ENCODE peak calls at places on chromosome 22, in five cellular contexts. One of them, this sample, is unnamed.

GRCh38 chr22:40178417-40179409 is 988 bp downstream of the TNRC6B start:
- DNase-seq in RWPE1: no peak
- DNase-seq in mesenchymal stem cell: peak
- DNase-seq in stimulated activated CD4-positive, alpha-beta T cell treated with anti-CD3 and anti-CD28 coated beads, Interleukin-4, amount 100 ng/mL, for 4 hours: no peak
- DNase-seq in stimulated activated CD8-positive, alpha-beta memory T cell treated with anti-CD3 and anti-CD28 coated beads, Interleukin-15, amount 100 ng/mL, for 24 hours: no peak
- DNase-seq in this sample: peak

GRCh38 chr22:43889366-43890253 is 2.2 kb downstream of the PNPLA5 start:
- DNase-seq in stimulated activated CD4-positive, alpha-beta T cell treated with anti-CD3 and anti-CD28 coated beads, Interleukin-4, amount 100 ng/mL, for 4 hours: no peak
- DNase-seq in mesenchymal stem cell: no peak
- DNase-seq in stimulated activated CD8-positive, alpha-beta memory T cell treated with anti-CD3 and anti-CD28 coated beads, Interleukin-15, amount 100 ng/mL, for 24 hours: no peak
- DNase-seq in RWPE1: no peak
- DNase-seq in this sample: peak

GRCh38 chr22:37187891-37188761 is at the start of gene C1QTNF6:
- DNase-seq in RWPE1: peak
- DNase-seq in stimulated activated CD4-positive, alpha-beta T cell treated with anti-CD3 and anti-CD28 coated beads, Interleukin-4, amount 100 ng/mL, for 4 hours: no peak
- DNase-seq in stimulated activated CD8-positive, alpha-beta memory T cell treated with anti-CD3 and anti-CD28 coated beads, Interleukin-15, amount 100 ng/mL, for 24 hours: no peak
- DNase-seq in mesenchymal stem cell: peak
- DNase-seq in this sample: no peak

GRCh38 chr22:27245056-27245455 is 556.5 kb downstream of the MN1 start:
- DNase-seq in stimulated activated CD8-positive, alpha-beta memory T cell treated with anti-CD3 and anti-CD28 coated beads, Interleukin-15, amount 100 ng/mL, for 24 hours: no peak
- DNase-seq in RWPE1: no peak
- DNase-seq in stimulated activated CD4-positive, alpha-beta T cell treated with anti-CD3 and anti-CD28 coated beads, Interleukin-4, amount 100 ng/mL, for 4 hours: no peak
- DNase-seq in mesenchymal stem cell: no peak
- DNase-seq in this sample: no peak

GRCh38 chr22:49948573-49948957 is 12.0 kb upstream of the PIM3 start:
- DNase-seq in RWPE1: no peak
- DNase-seq in stimulated activated CD4-positive, alpha-beta T cell treated with anti-CD3 and anti-CD28 coated beads, Interleukin-4, amount 100 ng/mL, for 4 hours: no peak
- DNase-seq in mesenchymal stem cell: no peak
- DNase-seq in stimulated activated CD8-positive, alpha-beta memory T cell treated with anti-CD3 and anti-CD28 coated beads, Interleukin-15, amount 100 ng/mL, for 24 hours: no peak
- DNase-seq in this sample: no peak

GRCh38 chr22:38443675-38444521 is 11.1 kb downstream of the KCNJ4 start:
- DNase-seq in mesenchymal stem cell: no peak
- DNase-seq in stimulated activated CD4-positive, alpha-beta T cell treated with anti-CD3 and anti-CD28 coated beads, Interleukin-4, amount 100 ng/mL, for 4 hours: no peak
- DNase-seq in stimulated activated CD8-positive, alpha-beta memory T cell treated with anti-CD3 and anti-CD28 coated beads, Interleukin-15, amount 100 ng/mL, for 24 hours: no peak
- DNase-seq in RWPE1: no peak
- DNase-seq in this sample: no peak

GRCh38 chr22:47568700-47569099 is 806.2 kb downstream of the TBC1D22A start:
- DNase-seq in stimulated activated CD8-positive, alpha-beta memory T cell treated with anti-CD3 and anti-CD28 coated beads, Interleukin-15, amount 100 ng/mL, for 24 hours: no peak
- DNase-seq in stimulated activated CD4-positive, alpha-beta T cell treated with anti-CD3 and anti-CD28 coated beads, Interleukin-4, amount 100 ng/mL, for 4 hours: no peak
- DNase-seq in RWPE1: no peak
- DNase-seq in mesenchymal stem cell: no peak
- DNase-seq in this sample: no peak

GRCh38 chr22:40189979-40190378 is 12.3 kb downstream of the TNRC6B start:
- DNase-seq in mesenchymal stem cell: no peak
- DNase-seq in stimulated activated CD8-positive, alpha-beta memory T cell treated with anti-CD3 and anti-CD28 coated beads, Interleukin-15, amount 100 ng/mL, for 24 hours: no peak
- DNase-seq in stimulated activated CD4-positive, alpha-beta T cell treated with anti-CD3 and anti-CD28 coated beads, Interleukin-4, amount 100 ng/mL, for 4 hours: no peak
- DNase-seq in RWPE1: no peak
- DNase-seq in this sample: no peak

GRCh38 chr22:44445731-44446130 is 52.3 kb downstream of the RTL6 start:
- DNase-seq in stimulated activated CD4-positive, alpha-beta T cell treated with anti-CD3 and anti-CD28 coated beads, Interleukin-4, amount 100 ng/mL, for 4 hours: no peak
- DNase-seq in mesenchymal stem cell: no peak
- DNase-seq in stimulated activated CD8-positive, alpha-beta memory T cell treated with anti-CD3 and anti-CD28 coated beads, Interleukin-15, amount 100 ng/mL, for 24 hours: no peak
- DNase-seq in RWPE1: no peak
- DNase-seq in this sample: no peak

GRCh38 chr22:46069518-46070214 is 80.7 kb upstream of the PPARA start:
- DNase-seq in RWPE1: peak
- DNase-seq in stimulated activated CD4-positive, alpha-beta T cell treated with anti-CD3 and anti-CD28 coated beads, Interleukin-4, amount 100 ng/mL, for 4 hours: peak
- DNase-seq in mesenchymal stem cell: peak
- DNase-seq in stimulated activated CD8-positive, alpha-beta memory T cell treated with anti-CD3 and anti-CD28 coated beads, Interleukin-15, amount 100 ng/mL, for 24 hours: no peak
- DNase-seq in this sample: peak

GRCh38 chr22:18031670-18032454 is 7.5 kb upstream of the MICAL3 start:
- DNase-seq in RWPE1: peak
- DNase-seq in mesenchymal stem cell: peak
- DNase-seq in stimulated activated CD4-positive, alpha-beta T cell treated with anti-CD3 and anti-CD28 coated beads, Interleukin-4, amount 100 ng/mL, for 4 hours: no peak
- DNase-seq in stimulated activated CD8-positive, alpha-beta memory T cell treated with anti-CD3 and anti-CD28 coated beads, Interleukin-15, amount 100 ng/mL, for 24 hours: no peak
- DNase-seq in this sample: no peak